ENCODE peak calls at places on chromosomes 12 and 14, in ten cellular contexts. One of them, this sample, is unnamed.
A peak's percentile ranks its signal among the peaks of the same experiment; 100 is the strongest.

GRCh38 chr12:76942276-76942675 is 63.5 kb upstream of the CSRP2 start:
- DNase-seq in sigmoid colon: no peak
- DNase-seq in stomach: no peak
- DNase-seq in GM23338: no peak
- DNase-seq in HepG2: no peak
- DNase-seq in breast epithelium: no peak
- DNase-seq in transverse colon: no peak
- DNase-seq in HCT116: no peak
- DNase-seq in GM12892: no peak
- DNase-seq in spleen: no peak
- DNase-seq in this sample: no peak

GRCh38 chr14:39184628-39185255 is 9.7 kb downstream of the PNN start:
- DNase-seq in GM23338: no peak
- DNase-seq in stomach: no peak
- DNase-seq in GM12892: no peak
- DNase-seq in sigmoid colon: no peak
- DNase-seq in spleen: no peak
- DNase-seq in breast epithelium: no peak
- DNase-seq in transverse colon: no peak
- DNase-seq in HCT116: no peak
- DNase-seq in HepG2: no peak
- DNase-seq in this sample: no peak

GRCh38 chr12:129186952-129187351 is 333.7 kb downstream of the GLT1D1 start:
- DNase-seq in transverse colon: no peak
- DNase-seq in sigmoid colon: no peak
- DNase-seq in GM23338: peak; percentile 40
- DNase-seq in GM12892: no peak
- DNase-seq in spleen: no peak
- DNase-seq in HCT116: no peak
- DNase-seq in HepG2: no peak
- DNase-seq in breast epithelium: no peak
- DNase-seq in stomach: no peak
- DNase-seq in this sample: no peak

GRCh38 chr14:25518347-25518746 is 468.4 kb upstream of the STXBP6 start:
- DNase-seq in sigmoid colon: no peak
- DNase-seq in HCT116: no peak
- DNase-seq in GM23338: no peak
- DNase-seq in transverse colon: no peak
- DNase-seq in GM12892: no peak
- DNase-seq in breast epithelium: no peak
- DNase-seq in HepG2: no peak
- DNase-seq in spleen: no peak
- DNase-seq in stomach: no peak
- DNase-seq in this sample: no peak

GRCh38 chr12:18861287-18861858 is 123.5 kb downstream of the CAPZA3 start:
- DNase-seq in transverse colon: no peak
- DNase-seq in GM23338: no peak
- DNase-seq in sigmoid colon: no peak
- DNase-seq in GM12892: no peak
- DNase-seq in HepG2: peak; percentile 29
- DNase-seq in stomach: no peak
- DNase-seq in spleen: no peak
- DNase-seq in HCT116: peak; percentile 47
- DNase-seq in breast epithelium: no peak
- DNase-seq in this sample: no peak

GRCh38 chr12:92218394-92219077 is 72.9 kb upstream of the BTG1 start:
- DNase-seq in stomach: no peak
- DNase-seq in sigmoid colon: no peak
- DNase-seq in transverse colon: no peak
- DNase-seq in HepG2: no peak
- DNase-seq in GM12892: no peak
- DNase-seq in GM23338: no peak
- DNase-seq in breast epithelium: no peak
- DNase-seq in spleen: no peak
- DNase-seq in HCT116: no peak
- DNase-seq in this sample: no peak

GRCh38 chr12:49295087-49296001 is at the start of gene PRPH:
- DNase-seq in sigmoid colon: peak; percentile 58
- DNase-seq in stomach: no peak
- DNase-seq in breast epithelium: no peak
- DNase-seq in GM12892: no peak
- DNase-seq in GM23338: peak; percentile 45
- DNase-seq in HepG2: no peak
- DNase-seq in HCT116: no peak
- DNase-seq in transverse colon: no peak
- DNase-seq in spleen: peak; percentile 72
- DNase-seq in this sample: no peak

GRCh38 chr12:117936722-117937484 is 31.9 kb downstream of the KSR2 start:
- DNase-seq in spleen: no peak
- DNase-seq in GM23338: no peak
- DNase-seq in stomach: no peak
- DNase-seq in breast epithelium: no peak
- DNase-seq in GM12892: no peak
- DNase-seq in HCT116: no peak
- DNase-seq in HepG2: no peak
- DNase-seq in sigmoid colon: no peak
- DNase-seq in transverse colon: no peak
- DNase-seq in this sample: no peak

GRCh38 chr12:26471560-26471959 is 276.2 kb downstream of the SSPN start:
- DNase-seq in spleen: no peak
- DNase-seq in sigmoid colon: no peak
- DNase-seq in HepG2: no peak
- DNase-seq in GM23338: no peak
- DNase-seq in transverse colon: no peak
- DNase-seq in GM12892: peak; percentile 16
- DNase-seq in breast epithelium: no peak
- DNase-seq in stomach: no peak
- DNase-seq in HCT116: no peak
- DNase-seq in this sample: peak; percentile 16

GRCh38 chr12:5581616-5582367 is 149.9 kb downstream of the NTF3 start:
- DNase-seq in GM23338: no peak
- DNase-seq in HepG2: no peak
- DNase-seq in sigmoid colon: no peak
- DNase-seq in breast epithelium: no peak
- DNase-seq in GM12892: no peak
- DNase-seq in HCT116: no peak
- DNase-seq in spleen: no peak
- DNase-seq in transverse colon: no peak
- DNase-seq in stomach: no peak
- DNase-seq in this sample: no peak

GRCh38 chr14:104931771-104932675 is 7.3 kb downstream of the PLD4 start:
- DNase-seq in GM12892: no peak
- DNase-seq in HCT116: no peak
- DNase-seq in transverse colon: no peak
- DNase-seq in spleen: no peak
- DNase-seq in HepG2: no peak
- DNase-seq in breast epithelium: no peak
- DNase-seq in stomach: no peak
- DNase-seq in GM23338: peak; percentile 57
- DNase-seq in sigmoid colon: peak; percentile 73
- DNase-seq in this sample: no peak

GRCh38 chr12:113852695-113853490 is 113.2 kb downstream of the RBM19 start:
- DNase-seq in sigmoid colon: no peak
- DNase-seq in spleen: no peak
- DNase-seq in HCT116: no peak
- DNase-seq in GM23338: no peak
- DNase-seq in breast epithelium: no peak
- DNase-seq in transverse colon: no peak
- DNase-seq in GM12892: no peak
- DNase-seq in stomach: no peak
- DNase-seq in HepG2: no peak
- DNase-seq in this sample: no peak

GRCh38 chr14:83309211-83309610 is 1775.6 kb upstream of the SEL1L start:
- DNase-seq in transverse colon: no peak
- DNase-seq in sigmoid colon: no peak
- DNase-seq in stomach: no peak
- DNase-seq in breast epithelium: no peak
- DNase-seq in HCT116: no peak
- DNase-seq in spleen: no peak
- DNase-seq in GM12892: no peak
- DNase-seq in GM23338: no peak
- DNase-seq in HepG2: no peak
- DNase-seq in this sample: no peak

GRCh38 chr14:95185452-95186392 is 28.4 kb upstream of the DICER1 start:
- DNase-seq in stomach: peak; percentile 44
- DNase-seq in HCT116: no peak
- DNase-seq in transverse colon: peak; percentile 53
- DNase-seq in sigmoid colon: peak; percentile 84
- DNase-seq in GM23338: no peak
- DNase-seq in GM12892: no peak
- DNase-seq in breast epithelium: no peak
- DNase-seq in HepG2: no peak
- DNase-seq in spleen: peak; percentile 81
- DNase-seq in this sample: no peak
- TF ChIP-seq POLR2AphosphoS5 in stomach: peak; percentile 80
- TF ChIP-seq POLR2AphosphoS5 in HCT116: no peak
- TF ChIP-seq POLR2AphosphoS5 in transverse colon: peak; percentile 84
- TF ChIP-seq POLR2AphosphoS5 in sigmoid colon: peak; percentile 80
- TF ChIP-seq POLR2AphosphoS5 in GM23338: no peak
- TF ChIP-seq POLR2AphosphoS5 in GM12892: no peak
- TF ChIP-seq POLR2AphosphoS5 in breast epithelium: peak; percentile 60
- TF ChIP-seq POLR2AphosphoS5 in HepG2: no peak
- TF ChIP-seq POLR2AphosphoS5 in spleen: peak; percentile 77
- TF ChIP-seq POLR2AphosphoS5 in this sample: no peak

GRCh38 chr14:54902143-54902520 is 494 bp downstream of the GCH1 start:
- DNase-seq in breast epithelium: peak; percentile 57
- DNase-seq in sigmoid colon: peak; percentile 87
- DNase-seq in HepG2: peak; percentile 62
- DNase-seq in spleen: peak; percentile 95
- DNase-seq in GM12892: no peak
- DNase-seq in GM23338: peak; percentile 92
- DNase-seq in stomach: peak; percentile 82
- DNase-seq in HCT116: peak; percentile 41
- DNase-seq in transverse colon: peak; percentile 85
- DNase-seq in this sample: peak; percentile 35
- TF ChIP-seq POLR2AphosphoS5 in breast epithelium: no peak
- TF ChIP-seq POLR2AphosphoS5 in sigmoid colon: peak; percentile 63
- TF ChIP-seq POLR2AphosphoS5 in HepG2: no peak
- TF ChIP-seq POLR2AphosphoS5 in spleen: peak; percentile 52
- TF ChIP-seq POLR2AphosphoS5 in GM12892: no peak
- TF ChIP-seq POLR2AphosphoS5 in GM23338: no peak
- TF ChIP-seq POLR2AphosphoS5 in stomach: peak; percentile 56
- TF ChIP-seq POLR2AphosphoS5 in HCT116: no peak
- TF ChIP-seq POLR2AphosphoS5 in transverse colon: peak; percentile 70
- TF ChIP-seq POLR2AphosphoS5 in this sample: no peak

DNA sequence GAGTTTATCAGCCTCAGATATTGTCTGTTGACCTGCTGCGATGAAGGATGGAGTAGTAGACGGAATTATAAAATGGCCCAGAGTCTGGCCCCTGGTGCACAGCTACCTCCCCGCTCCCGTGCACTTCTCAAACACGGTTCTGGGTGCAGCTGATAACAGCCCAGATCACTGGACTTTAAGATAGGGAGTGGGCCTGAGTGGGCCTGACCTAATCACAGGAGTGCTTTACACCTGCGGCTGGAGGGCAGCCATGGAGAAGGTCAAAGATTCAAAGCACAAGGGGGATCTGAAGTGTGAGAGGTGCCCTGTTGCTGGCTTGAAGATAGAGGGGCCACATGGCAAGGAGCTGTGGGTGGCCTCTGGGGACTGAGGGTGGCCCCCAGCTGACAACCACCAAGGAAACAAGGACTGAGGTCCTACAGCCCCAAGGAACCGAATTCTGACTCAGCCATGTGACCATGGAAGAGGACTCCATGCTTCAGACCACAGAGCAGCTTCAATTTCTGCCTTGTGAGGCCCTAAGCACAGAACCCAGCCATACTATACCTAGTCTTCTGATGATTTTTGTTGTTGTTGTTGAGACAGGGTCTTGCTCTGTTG is 113.4 kb downstream of the ZNF664 start:
- DNase-seq in spleen: no peak
- DNase-seq in stomach: no peak
- DNase-seq in GM12892: no peak
- DNase-seq in transverse colon: no peak
- DNase-seq in HCT116: no peak
- DNase-seq in HepG2: no peak
- DNase-seq in GM23338: no peak
- DNase-seq in sigmoid colon: no peak
- DNase-seq in breast epithelium: no peak
- DNase-seq in this sample: no peak
- TF ChIP-seq POLR2AphosphoS5 in spleen: no peak
- TF ChIP-seq POLR2AphosphoS5 in stomach: no peak
- TF ChIP-seq POLR2AphosphoS5 in GM12892: no peak
- TF ChIP-seq POLR2AphosphoS5 in transverse colon: no peak
- TF ChIP-seq POLR2AphosphoS5 in HCT116: no peak
- TF ChIP-seq POLR2AphosphoS5 in HepG2: no peak
- TF ChIP-seq POLR2AphosphoS5 in GM23338: no peak
- TF ChIP-seq POLR2AphosphoS5 in sigmoid colon: no peak
- TF ChIP-seq POLR2AphosphoS5 in breast epithelium: no peak
- TF ChIP-seq POLR2AphosphoS5 in this sample: no peak

DNA sequence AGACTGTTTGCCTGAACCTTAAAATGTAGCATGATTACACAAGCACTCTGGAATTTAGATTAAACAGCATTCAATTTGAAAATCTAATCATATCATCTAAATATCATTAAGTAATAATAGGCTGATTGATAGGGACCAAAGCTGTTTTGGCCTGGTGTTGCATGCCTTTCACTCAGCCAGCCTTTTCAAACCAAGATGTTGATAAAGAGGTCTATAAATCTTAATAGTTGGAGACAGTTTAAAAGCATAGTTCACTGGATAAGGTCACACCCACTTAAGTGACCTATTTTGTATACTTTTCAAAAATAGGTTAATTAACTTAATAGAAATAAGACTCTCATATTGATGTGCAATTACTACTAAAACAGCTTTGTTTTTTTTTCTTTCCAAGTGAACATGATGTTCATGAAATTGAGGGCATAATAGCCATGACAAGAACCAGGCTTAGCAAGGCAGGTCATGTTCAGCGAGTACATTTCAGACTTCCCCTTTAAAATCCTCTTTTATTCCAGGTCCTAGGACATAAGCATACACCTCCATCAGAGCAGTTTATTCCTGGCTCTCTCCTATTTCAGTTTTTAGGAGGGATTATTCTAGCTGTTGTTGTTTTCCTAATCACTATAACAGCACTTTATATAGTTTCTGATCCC is 349.0 kb downstream of the RAD51B start:
- DNase-seq in sigmoid colon: no peak
- DNase-seq in breast epithelium: no peak
- DNase-seq in spleen: no peak
- DNase-seq in stomach: no peak
- DNase-seq in HCT116: no peak
- DNase-seq in GM12892: no peak
- DNase-seq in GM23338: no peak
- DNase-seq in transverse colon: no peak
- DNase-seq in HepG2: no peak
- DNase-seq in this sample: no peak
- TF ChIP-seq POLR2AphosphoS5 in sigmoid colon: peak; percentile 66
- TF ChIP-seq POLR2AphosphoS5 in breast epithelium: no peak
- TF ChIP-seq POLR2AphosphoS5 in spleen: no peak
- TF ChIP-seq POLR2AphosphoS5 in stomach: no peak
- TF ChIP-seq POLR2AphosphoS5 in HCT116: no peak
- TF ChIP-seq POLR2AphosphoS5 in GM12892: no peak
- TF ChIP-seq POLR2AphosphoS5 in GM23338: no peak
- TF ChIP-seq POLR2AphosphoS5 in transverse colon: peak; percentile 46
- TF ChIP-seq POLR2AphosphoS5 in HepG2: no peak
- TF ChIP-seq POLR2AphosphoS5 in this sample: no peak